ENCODE peak calls at places on chromosomes 12 and 14, in six cellular contexts. F is body of pancreas, I is thoracic aorta, C is lung, B is HCT116, W is psoas muscle. L is an unnamed sample. For H3K27me3, the result is how much of the 10 kb centered on the place peaks cover.

GRCh38 chr12:29580971-29581370 is 83.5 kb upstream of the OVCH1 start:
- DNase-seq in B (no peak), F (no peak), C (no peak), I (no peak), W (no peak), L (no peak)

GRCh38 chr14:49417790-49418189 is 168.4 kb downstream of the RPS29 start:
- DNase-seq in C (no peak), W (no peak), B (no peak), F (no peak), I (no peak), L (no peak)

GRCh38 chr12:50282581-50283229 is 615 bp downstream of the LIMA1 start:
- DNase-seq in I (no peak), C (no peak), B (no peak), F (peak), W (no peak), L (no peak)

GRCh38 chr12:80702889-80703605 is 4.4 kb upstream of the MYF6 start:
- DNase-seq in I (no peak), B (no peak), W (no peak), C (no peak), F (peak), L (no peak)

GRCh38 chr14:78335531-78335930 is 165.4 kb downstream of the NRXN3 start:
- DNase-seq in F (no peak), C (no peak), W (no peak), B (no peak), I (no peak), L (no peak)

GRCh38 chr14:70642313-70643235 is 858 bp downstream of the TTC9 start:
- DNase-seq in W (no peak), B (no peak), F (peak), I (no peak), C (no peak), L (no peak)

GRCh38 chr12:103848132-103848531 is 7.1 kb upstream of the NT5DC3 start:
- DNase-seq in W (no peak), I (no peak), B (no peak), F (no peak), C (no peak), L (no peak)

GRCh38 chr12:38905480-38906351 is at the start of gene CPNE8:
- DNase-seq in W (peak), F (peak), B (peak), C (peak), I (peak), L (peak)

DNA sequence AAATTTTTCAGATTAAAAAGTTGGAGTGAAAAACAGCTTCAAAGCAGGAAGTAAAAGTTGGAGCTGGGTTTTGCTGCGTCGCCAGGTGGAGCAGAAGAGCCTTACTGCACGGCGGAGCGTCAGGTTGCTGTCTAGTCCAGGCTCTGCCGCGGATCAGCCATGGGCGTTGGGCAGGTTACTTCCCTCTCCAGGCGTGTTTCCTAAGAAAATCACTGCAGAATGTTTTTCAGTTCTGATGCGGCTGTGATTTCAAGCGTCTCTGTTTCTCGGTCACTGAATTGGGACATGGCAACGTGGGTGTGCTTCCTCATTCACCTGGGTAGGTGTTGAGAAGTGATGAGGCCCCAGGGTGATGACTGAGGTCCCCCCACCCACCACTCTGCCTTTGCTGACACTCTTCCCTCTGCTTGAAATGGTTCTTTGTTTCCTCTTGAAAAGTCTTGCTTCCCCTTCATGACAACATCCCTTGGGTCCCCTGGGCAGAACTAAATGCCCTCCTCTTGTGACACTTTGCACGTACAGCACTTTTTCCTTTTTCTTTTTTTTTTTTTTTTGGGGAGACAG is 7.6 kb downstream of the EVL start:
- DNase-seq in W (no peak), F (no peak), C (peak), I (no peak), B (peak), L (no peak)
- TF ChIP-seq CTCF in W (no peak), F (no peak), C (peak), I (no peak), B (peak), L (no peak)

GRCh38 chr12:130101370-130101769 is 60.9 kb upstream of the FZD10 start:
- DNase-seq in I (no peak), B (no peak), W (no peak), F (no peak), C (no peak), L (no peak)
- H3K4me3 ChIP-seq in I (no peak), B (no peak), W (no peak), F (no peak), C (no peak), L (no peak)

DNA sequence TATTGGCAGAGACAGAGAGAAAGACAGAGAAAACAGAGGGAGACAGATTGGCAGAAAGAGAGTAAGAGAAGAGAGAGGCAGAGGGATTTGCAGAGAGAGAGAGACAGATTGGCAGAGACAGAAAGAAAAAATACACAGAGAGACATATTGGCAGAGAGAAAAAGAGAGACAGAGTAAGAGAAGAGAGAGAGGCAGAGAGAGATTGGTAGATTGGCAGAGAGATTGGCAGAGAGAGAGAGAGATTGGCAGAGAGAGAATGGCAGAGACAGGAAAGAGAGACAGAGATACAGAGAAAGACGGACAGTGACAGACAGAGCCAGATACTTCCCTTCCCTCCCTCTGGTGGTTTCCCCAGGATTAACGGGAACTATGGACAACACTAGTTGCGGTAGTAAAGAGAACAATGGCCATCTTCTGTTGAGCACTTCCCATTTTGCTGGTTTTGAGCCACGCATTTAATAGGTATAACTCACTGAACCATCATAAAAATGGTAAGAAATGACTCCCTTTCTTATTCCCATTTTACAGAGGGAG is 2.6 kb upstream of the NOS1 start:
- DNase-seq in F (no peak), B (no peak), W (no peak), C (no peak), I (no peak), L (no peak)
- H3K27me3 ChIP-seq in F (under half), B (under half), W (under half), C (under half), I (under half), L (half or more)

DNA sequence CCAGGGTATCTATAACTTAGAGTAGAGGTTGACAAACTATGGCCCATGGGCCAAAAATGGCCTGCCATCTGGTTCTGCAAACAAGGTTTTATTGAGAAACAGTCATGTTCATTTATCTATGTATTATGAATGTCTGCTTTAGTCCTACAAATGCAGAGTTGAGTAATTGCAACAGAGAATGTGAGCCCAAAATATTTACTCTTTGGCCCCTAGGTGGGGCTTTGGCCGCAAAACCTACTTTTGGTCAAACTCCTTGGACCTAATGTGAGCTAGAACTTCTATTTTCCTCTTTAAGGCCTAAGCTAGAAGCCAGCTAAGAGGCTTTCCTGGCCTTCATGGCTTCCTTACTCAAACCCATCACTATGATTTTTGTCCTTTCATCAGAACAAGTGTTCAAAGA is 379.1 kb downstream of the NELL2 start:
- DNase-seq in C (no peak), I (no peak), F (no peak), W (no peak), B (no peak), L (no peak)
- TF ChIP-seq CTCF in C (no peak), I (no peak), F (no peak), W (no peak), B (peak), L (no peak)

GRCh38 chr12:132236129-132236929 is 92.1 kb downstream of the NOC4L start:
- DNase-seq in F (no peak), I (no peak), C (no peak), B (no peak), W (no peak), L (no peak)
- H3K4me3 ChIP-seq in F (no peak), I (no peak), C (no peak), B (no peak), W (no peak), L (no peak)

GRCh38 chr14:24422694-24423531 is 6.6 kb downstream of the CBLN3 start:
- DNase-seq in I (no peak), C (no peak), W (no peak), B (no peak), F (no peak), L (no peak)
- H3K27me3 ChIP-seq in I (under half), C (under half), W (under half), B (under half), F (under half), L (under half)

GRCh38 chr12:121043067-121043466 is 4.0 kb upstream of the OASL start:
- DNase-seq in B (no peak), F (no peak), I (no peak), W (no peak), C (no peak), L (no peak)
- TF ChIP-seq CTCF in B (no peak), F (no peak), I (no peak), W (no peak), C (no peak), L (no peak)

DNA sequence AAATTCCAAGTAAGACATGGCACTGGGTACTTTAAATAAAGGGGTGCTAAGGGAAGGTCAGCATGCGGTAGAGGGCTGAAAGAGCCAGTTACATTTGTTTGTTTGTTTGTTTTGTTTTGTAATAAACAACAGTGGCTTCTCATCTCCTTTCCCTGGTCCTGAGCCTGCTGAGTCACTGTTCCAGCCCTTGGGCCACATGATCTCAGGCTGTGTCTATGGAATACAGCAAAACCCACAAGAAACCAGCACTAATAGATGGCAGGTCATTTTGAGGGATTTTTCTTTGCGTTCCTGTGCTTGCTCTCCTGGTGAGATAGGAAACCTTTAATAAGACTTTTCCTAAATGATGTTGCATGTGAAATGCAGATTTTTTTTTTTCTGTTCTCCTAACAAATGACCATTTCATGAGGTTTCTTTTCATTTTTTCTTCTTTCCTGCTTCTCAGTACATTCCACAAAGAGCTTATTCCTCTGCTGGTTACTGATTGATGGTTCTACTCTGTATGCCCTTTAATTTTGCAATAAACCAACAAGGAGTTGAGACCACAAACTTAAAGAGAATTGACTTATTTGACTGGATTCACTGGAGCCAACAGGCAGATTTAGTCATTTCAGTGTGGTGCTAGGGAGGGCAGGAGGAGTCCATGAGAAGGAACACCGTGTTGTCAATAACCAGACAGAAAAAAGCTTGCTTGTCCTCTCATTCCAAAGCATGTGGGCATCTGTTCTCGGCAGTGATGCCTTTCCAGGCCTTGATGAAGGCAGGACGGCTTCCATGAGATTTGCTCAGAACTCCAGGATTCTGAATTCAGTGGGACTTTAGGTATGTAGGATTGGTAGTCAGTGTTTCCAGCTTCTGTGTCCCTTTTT is 459.2 kb downstream of the RAD51B start:
- DNase-seq in W (no peak), C (no peak), I (no peak), F (peak), B (peak), L (no peak)
- H3K4me3 ChIP-seq in W (no peak), C (no peak), I (no peak), F (no peak), B (no peak), L (no peak)

DNA sequence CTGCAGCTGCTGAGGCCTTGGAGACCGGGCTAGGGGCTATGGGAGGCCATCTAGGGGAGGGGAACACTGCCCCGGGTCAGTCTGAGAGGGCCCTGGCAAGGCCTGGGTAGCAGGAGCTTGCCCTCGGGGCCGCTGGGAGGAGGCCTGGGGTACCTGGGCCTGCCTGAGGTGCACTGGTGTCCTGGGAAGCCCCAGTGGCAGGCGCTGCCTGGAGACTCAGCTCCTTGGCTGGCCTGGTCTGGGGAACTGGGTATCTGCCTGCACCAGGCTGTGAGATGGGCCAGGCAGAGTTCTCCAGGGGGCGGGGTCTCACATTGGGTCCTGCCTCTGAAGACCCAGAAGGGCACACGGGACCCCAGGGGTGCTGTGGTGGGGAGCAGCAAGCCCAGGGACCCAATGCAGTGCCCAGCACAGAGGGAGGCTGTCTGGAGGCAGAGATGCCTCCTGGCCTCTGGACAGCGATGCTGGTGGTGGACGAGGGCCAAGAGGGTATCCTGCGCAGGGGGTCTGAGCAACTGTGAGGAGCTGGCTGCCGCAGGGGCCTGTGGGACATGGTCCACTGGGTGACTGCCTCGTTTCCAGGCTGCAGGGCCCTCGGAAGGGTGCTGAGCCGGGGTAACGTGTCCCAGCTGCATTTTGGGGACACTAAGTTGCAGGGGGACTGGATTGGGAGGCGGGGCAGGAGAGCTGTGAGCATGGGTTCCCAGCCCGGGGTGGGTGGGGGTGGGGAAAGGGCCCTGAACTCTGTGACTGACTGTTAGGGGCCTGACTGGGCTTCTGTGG is 7.5 kb upstream of the MTA1 start:
- DNase-seq in B (no peak), C (no peak), F (no peak), W (peak), I (no peak), L (no peak)
- H3K27me3 ChIP-seq in B (under half), C (under half), F (under half), W (under half), I (under half), L (under half)

GRCh38 chr14:23362200-23362599 is 2.8 kb downstream of the EFS start:
- DNase-seq in I (no peak), F (no peak), C (no peak), W (no peak), B (no peak), L (no peak)
- TF ChIP-seq CTCF in I (no peak), F (no peak), C (no peak), W (no peak), B (peak), L (no peak)